ENCODE peak calls at places on chromosomes 7 and 10, in ten cellular contexts. N is tibial nerve, K is heart left ventricle, J is neuronal stem cell, D is upper lobe of right lung, I is heart right ventricle, Z is uterus, W is AG04450, Y is aorta, G is left ventricle myocardium inferior. E is an unnamed sample.
A peak's percentile ranks its signal among the peaks of the same experiment; 100 is the strongest.

GRCh38 chr7:28155964-28156363 is 24.6 kb downstream of the JAZF1 start:
- DNase-seq in G (no peak), J (no peak), N (no peak), W (no peak), K (no peak), D (no peak), I (no peak), Z (no peak), Y (no peak), E (no peak)

GRCh38 chr10:47111329-47111862 is 188.6 kb upstream of the GDF10 start:
- DNase-seq in N (no peak), Z (no peak), I (no peak), Y (no peak), J (no peak), K (no peak), D (no peak), W (no peak), G (no peak), E (no peak)

GRCh38 chr7:30510124-30511074 is 5.8 kb upstream of the GGCT start:
- DNase-seq in G (no peak), Z (no peak), K (no peak), N (no peak), Y (no peak), D (no peak), J (no peak), W (no peak), I (no peak), E (peak; percentile 34)

GRCh38 chr7:50125766-50126165 is 32.7 kb upstream of the ZPBP start:
- DNase-seq in W (no peak), D (no peak), K (no peak), I (no peak), N (no peak), J (no peak), Y (no peak), Z (no peak), G (no peak), E (no peak)

GRCh38 chr10:20215547-20216152 is 399.4 kb downstream of the PLXDC2 start:
- DNase-seq in W (no peak), I (no peak), D (no peak), Y (no peak), N (no peak), Z (no peak), K (no peak), J (peak; percentile 12), G (no peak), E (no peak)

GRCh38 chr7:133754718-133755117 is 372.4 kb upstream of the LRGUK start:
- DNase-seq in I (no peak), G (no peak), K (no peak), Z (no peak), W (no peak), N (no peak), J (no peak), D (no peak), Y (no peak), E (no peak)

GRCh38 chr7:314853-315252 is 24.9 kb downstream of the FOXL3 start:
- DNase-seq in N (no peak), K (no peak), J (no peak), G (no peak), Z (no peak), I (no peak), Y (no peak), D (no peak), W (no peak), E (no peak)

GRCh38 chr7:45136106-45137060 is 21.2 kb upstream of the RAMP3 start:
- DNase-seq in K (peak; percentile 53), G (no peak), Y (no peak), Z (peak; percentile 58), W (peak; percentile 46), D (no peak), N (no peak), I (no peak), J (peak; percentile 75), E (peak; percentile 47)

GRCh38 chr10:132443605-132443997 is 46.6 kb downstream of the PWWP2B start:
- DNase-seq in N (no peak), Y (no peak), D (peak; percentile 81), W (no peak), G (no peak), J (no peak), Z (no peak), K (no peak), I (no peak), E (no peak)

GRCh38 chr10:24239289-24239688 is 30.4 kb downstream of the KIAA1217 start:
- DNase-seq in Y (no peak), G (no peak), W (no peak), J (no peak), K (no peak), I (no peak), D (no peak), Z (no peak), N (no peak), E (no peak)

DNA sequence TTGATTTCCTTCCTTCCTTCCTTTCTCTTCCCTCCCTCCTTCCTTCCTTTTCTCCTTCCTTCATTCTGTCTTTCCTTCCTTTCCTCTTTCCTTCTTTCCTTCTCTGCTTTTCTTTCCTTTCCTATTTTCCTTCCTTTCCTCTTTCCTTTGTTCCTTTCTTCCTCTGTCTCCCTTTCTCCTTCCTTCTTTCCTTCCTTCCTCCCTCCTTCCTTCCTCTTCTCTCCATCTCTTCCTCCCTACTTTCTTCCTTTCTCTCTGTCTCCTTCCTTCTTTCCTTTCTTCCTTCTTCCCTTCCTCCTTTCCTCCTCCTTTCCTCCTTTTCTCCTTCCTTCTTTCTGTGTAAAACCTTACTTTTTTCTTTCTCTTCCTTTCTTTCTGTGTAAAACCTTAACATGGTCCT is 32.3 kb upstream of the NPTX2 start:
- DNase-seq in Z (no peak), Y (no peak), G (no peak), N (no peak), D (no peak), K (no peak), J (no peak), I (no peak), W (no peak), E (no peak)
- H3K27me3 ChIP-seq in Z (no peaks in the 10 kb centered on the region), Y (no peaks in the 10 kb centered on the region), G (peaks cover 44% of the 10 kb centered on the region), N (no peaks in the 10 kb centered on the region), D (no peaks in the 10 kb centered on the region), K (no peaks in the 10 kb centered on the region), J (no peaks in the 10 kb centered on the region), I (peaks cover 3% of the 10 kb centered on the region), W (no peaks in the 10 kb centered on the region), E (peaks cover 10% of the 10 kb centered on the region)

DNA sequence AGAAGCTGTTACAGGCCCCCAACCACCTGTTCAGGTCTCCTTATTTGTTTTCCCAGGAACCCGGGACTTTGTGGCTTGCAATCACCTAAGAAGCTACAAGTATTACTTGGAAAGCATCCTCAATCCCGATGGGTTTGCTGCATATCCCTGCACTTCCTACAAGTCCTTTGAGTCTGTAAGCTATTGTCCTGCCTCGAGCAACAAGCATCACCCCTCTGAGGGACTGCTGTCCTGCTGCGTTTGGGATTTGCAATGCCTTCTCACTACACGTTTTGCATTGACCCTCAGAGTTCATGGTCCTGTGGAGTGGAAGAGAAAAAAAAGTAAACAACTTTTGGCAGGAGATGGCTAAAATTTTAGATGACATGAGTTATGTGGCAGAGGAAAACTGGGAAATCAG is 9.2 kb downstream of the PNLIPRP1 start:
- DNase-seq in N (no peak), G (no peak), K (no peak), I (no peak), Z (no peak), J (no peak), D (no peak), W (no peak), Y (no peak), E (no peak)
- H3K27me3 ChIP-seq in N (no peaks in the 10 kb centered on the region), G (peaks cover 31% of the 10 kb centered on the region), K (no peaks in the 10 kb centered on the region), I (peaks cover 5% of the 10 kb centered on the region), Z (no peaks in the 10 kb centered on the region), J (no peaks in the 10 kb centered on the region), D (no peaks in the 10 kb centered on the region), W (peaks cover 2% of the 10 kb centered on the region), Y (no peaks in the 10 kb centered on the region), E (no peaks in the 10 kb centered on the region)

DNA sequence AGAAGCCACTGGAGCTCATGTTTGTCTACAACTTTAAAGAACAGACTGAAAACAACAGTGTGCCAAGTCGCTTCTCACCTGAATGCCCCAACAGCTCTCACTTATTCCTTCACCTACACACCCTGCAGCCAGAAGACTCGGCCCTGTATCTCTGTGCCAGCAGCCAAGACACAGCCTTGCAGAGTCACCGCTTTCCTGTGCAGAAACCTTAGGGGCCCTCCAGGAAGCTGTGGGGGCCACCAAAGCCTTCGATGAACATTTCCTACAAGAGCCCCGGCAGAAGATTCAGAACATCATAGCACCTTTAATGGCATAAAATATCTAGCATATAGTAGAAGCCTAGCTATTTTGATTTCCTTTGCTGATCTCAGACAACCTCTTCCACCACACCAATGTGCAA is 88.0 kb upstream of the PRSS58 start:
- DNase-seq in J (no peak), G (no peak), W (no peak), D (no peak), N (no peak), Y (no peak), Z (no peak), I (no peak), K (no peak), E (no peak)
- H3K27me3 ChIP-seq in J (no peaks in the 10 kb centered on the region), G (peaks cover 35% of the 10 kb centered on the region), W (peaks cover under 1% of the 10 kb centered on the region), D (peaks cover 24% of the 10 kb centered on the region), N (no peaks in the 10 kb centered on the region), Y (no peaks in the 10 kb centered on the region), Z (no peaks in the 10 kb centered on the region), I (peaks cover 17% of the 10 kb centered on the region), K (no peaks in the 10 kb centered on the region), E (no peaks in the 10 kb centered on the region)

GRCh38 chr10:100660945-100661344 is 84.4 kb upstream of the PAX2 start:
- DNase-seq in K (no peak), J (no peak), W (no peak), Y (no peak), D (no peak), G (no peak), N (no peak), I (no peak), Z (no peak), E (no peak)
- H3K27me3 ChIP-seq in K (peaks cover 52% of the 10 kb centered on the region), J (peaks cover 86% of the 10 kb centered on the region), W (peaks cover 55% of the 10 kb centered on the region), Y (no peaks in the 10 kb centered on the region), D (peaks cover 77% of the 10 kb centered on the region), G (peaks cover 100% of the 10 kb centered on the region), N (peaks cover 6% of the 10 kb centered on the region), I (peaks cover 85% of the 10 kb centered on the region), Z (peaks cover 4% of the 10 kb centered on the region), E (peaks cover 29% of the 10 kb centered on the region)

GRCh38 chr10:114448897-114449296 is 44.6 kb upstream of the AFAP1L2 start:
- DNase-seq in N (no peak), I (no peak), Z (no peak), J (no peak), W (no peak), K (no peak), G (no peak), D (no peak), Y (no peak), E (no peak)
- H3K27me3 ChIP-seq in N (no peaks in the 10 kb centered on the region), I (no peaks in the 10 kb centered on the region), Z (no peaks in the 10 kb centered on the region), J (no peaks in the 10 kb centered on the region), W (peaks cover 2% of the 10 kb centered on the region), K (no peaks in the 10 kb centered on the region), G (no peaks in the 10 kb centered on the region), D (no peaks in the 10 kb centered on the region), Y (no peaks in the 10 kb centered on the region), E (no peaks in the 10 kb centered on the region)

GRCh38 chr7:155378959-155379871 is 78.7 kb upstream of the EN2 start:
- DNase-seq in J (no peak), K (no peak), Y (no peak), N (no peak), Z (no peak), G (no peak), D (no peak), W (no peak), I (no peak), E (no peak)
- H3K27me3 ChIP-seq in J (peaks cover 89% of the 10 kb centered on the region), K (peaks cover 82% of the 10 kb centered on the region), Y (peaks cover 4% of the 10 kb centered on the region), N (peaks cover 3% of the 10 kb centered on the region), Z (peaks cover 19% of the 10 kb centered on the region), G (peaks cover 100% of the 10 kb centered on the region), D (peaks cover 100% of the 10 kb centered on the region), W (peaks cover 87% of the 10 kb centered on the region), I (peaks cover 100% of the 10 kb centered on the region), E (peaks cover 98% of the 10 kb centered on the region)